ENCODE peak calls at places on chromosomes 12 and 14, in four cellular contexts. Y, A, M and H are unnamed samples.

GRCh38 chr12:22624908-22625646 is at the start of gene ETNK1:
- DNase-seq in Y (peak; percentile 99), A (peak; percentile 91), M (peak; percentile 95), H (peak; percentile 93)

GRCh38 chr12:77122236-77122635 is 56.9 kb upstream of the E2F7 start:
- DNase-seq in Y (no peak), A (peak; percentile 97), M (no peak), H (no peak)

GRCh38 chr12:39199371-39199770 is 243.5 kb downstream of the KIF21A start:
- DNase-seq in Y (no peak), A (no peak), M (no peak), H (no peak)

GRCh38 chr14:68232643-68233055 is 413.1 kb downstream of the RAD51B start:
- DNase-seq in Y (no peak), A (peak; percentile 99), M (peak; percentile 49), H (peak; percentile 75)

GRCh38 chr14:22910916-22911315 is 8.0 kb downstream of the RBM23 start:
- DNase-seq in Y (no peak), A (no peak), M (no peak), H (no peak)

GRCh38 chr12:96056646-96057455 is 21.5 kb upstream of the LTA4H start:
- DNase-seq in Y (no peak), A (no peak), M (no peak), H (no peak)

GRCh38 chr12:67137256-67137655 is 131.9 kb upstream of the CAND1 start:
- DNase-seq in Y (no peak), A (no peak), M (no peak), H (no peak)

GRCh38 chr14:57982802-57983201 is 116.9 kb upstream of the SLC35F4 start:
- DNase-seq in Y (no peak), A (no peak), M (peak; percentile 24), H (no peak)

GRCh38 chr14:87994974-87995373 is 2.0 kb upstream of the GALC start:
- DNase-seq in Y (no peak), A (no peak), M (no peak), H (no peak)

GRCh38 chr14:21382095-21382494 is 1.7 kb downstream of the SUPT16H start:
- DNase-seq in Y (no peak), A (no peak), M (no peak), H (no peak)

GRCh38 chr14:21382886-21383847 is 652 bp downstream of the SUPT16H start:
- DNase-seq in Y (peak; percentile 68), A (peak; percentile 51), M (peak; percentile 47), H (peak; percentile 71)

GRCh38 chr14:21385170-21385904 is 1.5 kb upstream of the SUPT16H start:
- DNase-seq in Y (no peak), A (no peak), M (no peak), H (no peak)

GRCh38 chr14:21384494-21384851 is 654 bp upstream of the SUPT16H start:
- DNase-seq in Y (no peak), A (no peak), M (no peak), H (no peak)

GRCh38 chr14:21383848-21384493 is at the start of gene SUPT16H:
- DNase-seq in Y (peak; percentile 98), A (peak; percentile 95), M (peak; percentile 97), H (peak; percentile 98)
- H3K27ac ChIP-seq in Y (peak within 1 kb of the TSS; percentile 90), A (peak within 1 kb of the TSS; percentile 67), M (peak within 1 kb of the TSS; percentile 97), H (peak within 1 kb of the TSS; percentile 91)

DNA sequence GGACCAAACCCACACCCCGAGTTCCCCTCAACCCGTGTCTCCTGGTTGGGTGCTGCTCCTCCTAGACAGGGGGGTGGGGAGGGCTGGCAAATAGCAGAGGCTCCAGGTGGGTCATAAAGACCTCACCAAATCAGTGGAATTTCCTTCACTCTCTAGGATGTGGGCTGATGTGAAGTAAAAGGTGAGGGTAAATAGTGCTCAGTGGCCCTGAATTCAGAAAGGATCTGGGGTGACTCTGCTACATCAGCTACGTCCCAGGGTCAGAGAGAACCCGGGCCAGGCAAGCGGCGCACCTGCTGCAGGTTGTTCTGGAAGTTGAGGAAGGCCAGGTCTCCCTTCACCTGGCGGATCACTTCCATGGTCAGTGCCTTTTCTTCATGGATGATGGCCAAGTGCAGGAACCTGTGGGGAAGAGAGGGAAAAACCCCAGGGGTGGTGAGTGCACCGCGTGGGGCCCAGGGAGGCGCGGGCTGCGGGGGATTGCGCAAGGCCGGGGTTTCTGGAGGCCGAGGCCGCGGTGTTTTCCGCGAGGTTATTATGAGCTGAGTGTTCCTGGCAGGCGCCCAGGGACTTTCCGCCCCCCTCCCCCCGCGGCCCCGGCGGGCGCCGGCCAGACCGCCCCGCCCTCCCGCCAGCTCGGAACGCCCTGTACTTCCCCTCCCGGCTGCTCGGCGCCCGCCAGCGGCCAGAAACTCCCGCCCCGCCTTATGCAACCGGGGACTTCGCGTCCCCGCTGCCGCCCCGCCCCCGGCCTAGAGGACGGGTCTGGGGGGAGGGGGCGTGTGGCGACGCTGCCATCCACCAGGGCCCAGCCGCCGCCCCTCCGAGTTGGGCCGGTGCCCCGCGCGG is 928 bp downstream of the NFKBIA start:
- DNase-seq in Y (peak; percentile 90), A (peak; percentile 92), M (peak; percentile 95), H (peak; percentile 99)
- TF ChIP-seq CTCF in Y (no peak), A (no peak), M (no peak), H (no peak)

DNA sequence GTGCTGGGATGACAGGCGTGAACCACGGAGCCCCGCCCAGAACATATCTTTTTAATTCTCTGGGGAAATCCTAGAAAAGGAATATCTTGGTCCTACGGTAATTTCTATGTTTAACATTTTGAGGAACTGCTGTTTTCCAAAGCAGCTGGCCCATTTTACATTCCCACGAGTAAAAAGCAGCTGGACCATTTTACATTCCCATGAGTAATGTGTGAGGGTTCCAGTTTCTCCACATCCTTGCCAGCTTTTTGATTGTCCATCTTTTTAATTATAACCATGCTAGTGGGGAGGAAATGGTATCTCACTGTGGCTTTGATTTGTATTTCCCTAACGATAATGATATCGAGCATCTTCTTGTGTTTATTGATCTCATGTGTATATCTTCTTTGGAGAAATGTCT is 4.4 kb upstream of the P2RX4 start:
- DNase-seq in Y (no peak), A (no peak), M (no peak), H (no peak)
- H3K4me1 ChIP-seq in Y (no peaks in the 10 kb centered on the region), A (peaks cover 2% of the 10 kb centered on the region), M (no peaks in the 10 kb centered on the region), H (peaks cover 2% of the 10 kb centered on the region)

DNA sequence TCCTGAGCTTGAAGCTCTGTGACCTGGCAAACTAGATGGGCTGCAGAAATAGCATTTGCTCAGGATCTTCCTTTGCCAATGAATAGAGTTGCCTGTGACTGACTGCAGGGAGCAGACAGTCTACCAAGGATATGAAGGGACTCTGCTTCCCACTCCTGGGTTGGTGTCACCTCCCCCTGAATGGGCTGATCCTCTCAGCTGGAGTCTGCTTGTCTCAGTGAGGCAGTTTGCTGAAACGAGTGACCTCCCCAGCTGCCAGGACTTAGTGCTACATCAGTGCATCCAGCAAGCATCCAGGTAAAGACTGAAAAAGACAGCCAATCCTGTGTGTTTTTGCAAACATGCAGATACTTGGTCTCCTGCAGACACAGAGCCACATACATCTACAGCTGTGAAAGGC is 28.5 kb downstream of the PAH start:
- DNase-seq in Y (peak; percentile 76), A (no peak), M (no peak), H (no peak)
- H3K27ac ChIP-seq in Y (no peak overlapping the region), A (no peak overlapping the region), M (no peak overlapping the region), H (no peak overlapping the region)

GRCh38 chr12:107736914-107737313 is 24.0 kb downstream of the PRDM4 start:
- DNase-seq in Y (no peak), A (no peak), M (no peak), H (no peak)
- TF ChIP-seq CTCF in Y (no peak), A (no peak), M (no peak), H (no peak)

GRCh38 chr12:4826909-4827308 is 82.8 kb upstream of the KCNA1 start:
- DNase-seq in Y (no peak), A (no peak), M (no peak), H (no peak)
- H3K4me1 ChIP-seq in Y (no peaks in the 10 kb centered on the region), A (no peaks in the 10 kb centered on the region), M (peaks cover 5% of the 10 kb centered on the region), H (no peaks in the 10 kb centered on the region)

GRCh38 chr14:31440280-31440679 is 17.0 kb downstream of the DTD2 start:
- DNase-seq in Y (no peak), A (no peak), M (no peak), H (no peak)

GRCh38 chr14:31429791-31430190 is 9.4 kb upstream of the HEATR5A start:
- DNase-seq in Y (no peak), A (no peak), M (no peak), H (no peak)

GRCh38 chr14:31439554-31439953 is 17.8 kb downstream of the DTD2 start:
- DNase-seq in Y (no peak), A (no peak), M (no peak), H (no peak)

DNA sequence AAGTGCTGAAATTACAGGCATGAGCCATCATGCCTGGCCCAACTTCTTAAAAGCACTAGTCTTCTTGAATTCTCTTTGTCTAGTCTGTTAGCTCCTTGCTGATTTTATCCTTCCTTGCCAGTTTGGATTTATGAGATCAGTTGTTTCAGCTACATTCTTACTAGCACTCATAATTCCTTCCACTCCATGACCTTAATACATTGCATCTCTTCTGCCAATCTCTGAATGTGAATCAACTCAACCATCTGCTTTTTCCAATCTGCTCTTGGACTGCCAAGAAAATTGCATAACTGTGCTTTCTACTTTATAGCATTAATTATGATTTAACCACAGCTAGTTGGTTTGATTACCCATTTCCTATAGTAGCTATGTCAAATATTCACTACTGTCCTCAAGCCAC is 14.9 kb upstream of the HEATR5A start:
- DNase-seq in Y (no peak), A (peak; percentile 54), M (no peak), H (no peak)
- H3K27ac ChIP-seq in Y (no peak overlapping the region), A (no peak overlapping the region), M (no peak overlapping the region), H (peak overlapping the region; percentile 49)

GRCh38 chr12:89707992-89708792 is 446 bp downstream of the ATP2B1 start:
- DNase-seq in Y (peak; percentile 87), A (peak; percentile 17), M (no peak), H (peak; percentile 76)
- TF ChIP-seq CTCF in Y (peak; percentile 43), A (no peak), M (no peak), H (no peak)

DNA sequence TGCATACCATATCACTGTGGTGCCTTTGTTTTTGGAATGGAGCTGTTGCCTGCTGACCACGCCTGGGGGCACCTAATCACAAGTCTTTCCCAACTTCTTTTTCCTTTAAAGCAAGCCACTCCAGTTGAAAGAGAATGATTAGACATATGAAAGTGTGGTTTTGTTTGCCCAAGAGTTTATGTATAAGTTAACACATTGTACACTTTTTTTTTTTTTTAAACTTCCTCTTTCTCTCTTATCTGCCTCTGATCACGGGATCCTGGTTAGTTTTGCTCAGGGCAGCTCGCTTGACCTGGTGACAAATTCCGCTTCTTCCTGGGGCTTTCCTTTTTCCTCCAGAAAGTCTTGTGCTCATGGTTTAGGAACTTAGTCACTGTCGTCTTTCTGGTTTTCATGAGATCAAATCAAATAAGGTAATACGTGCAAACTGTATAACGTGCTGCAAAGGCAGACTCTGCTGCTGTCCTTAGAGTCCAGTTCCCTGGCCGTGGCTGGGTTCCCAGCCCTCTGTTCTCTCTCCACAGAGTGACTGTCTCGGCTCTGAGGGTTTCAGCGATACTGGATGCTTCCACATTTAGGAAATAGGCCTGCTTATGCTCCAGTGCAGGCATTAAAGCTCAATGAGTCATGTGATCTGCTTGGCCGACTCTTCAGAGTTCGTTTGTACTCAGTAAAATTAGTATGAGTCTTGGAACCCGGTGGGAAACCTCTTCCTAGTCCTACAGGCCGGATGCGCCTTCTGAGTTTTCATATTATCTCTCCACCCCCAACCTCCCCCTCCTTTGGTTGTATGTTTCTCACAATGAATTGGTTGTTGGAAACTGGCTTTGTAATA is 15.2 kb downstream of the RASSF3 start:
- DNase-seq in Y (no peak), A (peak; percentile 94), M (peak; percentile 32), H (peak; percentile 91)
- H3K4me1 ChIP-seq in Y (no peaks in the 10 kb centered on the region), A (peaks cover 29% of the 10 kb centered on the region), M (peaks cover 10% of the 10 kb centered on the region), H (no peaks in the 10 kb centered on the region)